ENCODE peak calls at places on chromosome 12, in six cellular contexts. X is anterior cingulate cortex; F is left ventricle myocardium superior; G is AG09319; L is CD8-positive, alpha-beta memory T cell; D is psoas muscle. T is an unnamed sample.

GRCh38 chr12:15770021-15770420 is 19.2 kb downstream of the EPS8 start:
- DNase-seq in L (no peak), X (no peak), F (no peak), D (no peak), G (no peak), T (no peak)

GRCh38 chr12:91182664-91183455 is at the start of gene DCN:
- DNase-seq in D (no peak), F (no peak), G (no peak), X (no peak), L (no peak), T (no peak)

GRCh38 chr12:79233341-79233761 is 368.8 kb downstream of the SYT1 start:
- DNase-seq in X (no peak), F (no peak), L (no peak), D (no peak), G (no peak), T (no peak)

GRCh38 chr12:106861984-106862894 is 87.8 kb downstream of the RIC8B start:
- DNase-seq in X (no peak), D (no peak), G (peak; percentile 44), F (no peak), L (no peak), T (no peak)

GRCh38 chr12:11729008-11729407 is 79.5 kb downstream of the ETV6 start:
- DNase-seq in L (no peak), X (no peak), G (no peak), D (no peak), F (no peak), T (no peak)

GRCh38 chr12:75759842-75760260 is 248.4 kb upstream of the KRR1 start:
- DNase-seq in L (no peak), X (no peak), D (no peak), F (no peak), G (no peak), T (no peak)

GRCh38 chr12:25377475-25378179 is 126.9 kb upstream of the KRAS start:
- DNase-seq in G (peak; percentile 14), F (no peak), L (peak; percentile 31), D (no peak), X (no peak), T (no peak)

GRCh38 chr12:100128509-100128908 is 14.2 kb downstream of the BLTP3B start:
- DNase-seq in X (no peak), G (no peak), L (no peak), D (no peak), F (peak; percentile 44), T (peak; percentile 33)

GRCh38 chr12:117380083-117380482 is 18.7 kb upstream of the NOS1 start:
- DNase-seq in X (no peak), D (no peak), F (no peak), G (no peak), L (no peak), T (no peak)

GRCh38 chr12:105860556-105861207 is 278.1 kb downstream of the NUAK1 start:
- DNase-seq in X (no peak), F (no peak), G (no peak), L (no peak), D (no peak), T (no peak)

GRCh38 chr12:132333766-132334165 is 4.4 kb upstream of the GALNT9 start:
- DNase-seq in X (no peak), F (no peak), D (no peak), G (no peak), L (no peak), T (no peak)

GRCh38 chr12:53950789-53951576 is 3.7 kb upstream of the HOXC12 start:
- DNase-seq in F (no peak), G (no peak), D (peak; percentile 51), X (no peak), L (no peak), T (no peak)

GRCh38 chr12:91224411-91224810 is 41.8 kb upstream of the DCN start:
- DNase-seq in D (no peak), G (no peak), F (no peak), X (no peak), L (no peak), T (no peak)

GRCh38 chr12:22481557-22482104 is 62.7 kb downstream of the C2CD5 start:
- DNase-seq in D (no peak), L (no peak), G (no peak), X (no peak), F (no peak), T (no peak)

GRCh38 chr12:102095677-102096263 is 24.1 kb downstream of the NUP37 start:
- DNase-seq in D (no peak), F (no peak), L (no peak), G (no peak), X (no peak), T (no peak)

GRCh38 chr12:131528144-131528543 is 182.7 kb upstream of the SFSWAP start:
- DNase-seq in F (no peak), D (no peak), G (no peak), X (no peak), L (no peak), T (no peak)

GRCh38 chr12:113405687-113406086 is 2.0 kb upstream of the SDS start:
- DNase-seq in X (no peak), D (no peak), G (no peak), F (no peak), L (no peak), T (no peak)

GRCh38 chr12:44921736-44922135 is 45.6 kb upstream of the NELL2 start:
- DNase-seq in F (no peak), X (no peak), G (no peak), L (no peak), D (no peak), T (no peak)

GRCh38 chr12:124636138-124636968 is 68.9 kb upstream of the NCOR2 start:
- DNase-seq in X (no peak), D (peak; percentile 78), F (peak; percentile 45), G (no peak), L (no peak), T (no peak)

GRCh38 chr12:56590237-56590830 is 39.8 kb downstream of the BAZ2A start:
- DNase-seq in L (no peak), F (no peak), G (no peak), X (no peak), D (no peak), T (no peak)

GRCh38 chr12:91778091-91778819 is 367.4 kb downstream of the BTG1 start:
- DNase-seq in D (no peak), L (no peak), G (no peak), X (no peak), F (no peak), T (no peak)

GRCh38 chr12:13205809-13206559 is 9.5 kb downstream of the EMP1 start:
- DNase-seq in L (no peak), X (no peak), D (no peak), F (no peak), G (peak; percentile 90), T (no peak)

GRCh38 chr12:132210223-132211055 is 66.2 kb downstream of the NOC4L start:
- DNase-seq in F (no peak), X (no peak), D (no peak), G (no peak), L (no peak), T (no peak)

GRCh38 chr12:69676257-69677012 is 22.7 kb downstream of the BEST3 start:
- DNase-seq in X (no peak), F (no peak), G (no peak), L (no peak), D (no peak), T (no peak)

GRCh38 chr12:53973093-53974042 is at the start of gene HOXC11:
- DNase-seq in G (no peak), X (no peak), D (peak; percentile 73), L (no peak), F (no peak), T (no peak)

GRCh38 chr12:71303199-71303598 is 136.4 kb upstream of the LGR5 start:
- DNase-seq in L (no peak), D (no peak), X (no peak), F (no peak), G (no peak), T (no peak)

GRCh38 chr12:57993030-57993429 is 51.7 kb downstream of the ATP23 start:
- DNase-seq in D (no peak), G (no peak), L (no peak), F (no peak), X (no peak), T (no peak)

GRCh38 chr12:86565038-86565437 is 308.8 kb upstream of the MGAT4C start:
- DNase-seq in G (no peak), F (no peak), L (no peak), D (no peak), X (no peak), T (no peak)